ENCODE peak calls at places on chromosome 10, in seven cellular contexts. K is IMR-90, Q is mesenchymal stem cell, H is neuronal stem cell, P is H9, O is mesendoderm, L is trophoblast cell. V is an unnamed sample.

GRCh38 chr10:60171436-60172013 is 218.2 kb downstream of the ANK3 start:
- DNase-seq in K (peak), Q (no peak), H (no peak), P (no peak), O (no peak), L (peak), V (no peak)

GRCh38 chr10:22322663-22323160 is 1.8 kb downstream of the BMI1 start:
- DNase-seq in K (no peak), Q (no peak), H (no peak), P (no peak), O (no peak), L (no peak), V (no peak)

GRCh38 chr10:78899996-78900714 is 168.6 kb upstream of the ZMIZ1 start:
- DNase-seq in K (no peak), Q (no peak), H (no peak), P (no peak), O (no peak), L (no peak), V (no peak)

GRCh38 chr10:101011517-101012423 is 12.2 kb downstream of the LZTS2 start:
- DNase-seq in K (peak), Q (peak), H (no peak), P (peak), O (peak), L (no peak), V (peak)

GRCh38 chr10:58742141-58742540 is 229.5 kb downstream of the BICC1 start:
- DNase-seq in K (peak), Q (peak), H (no peak), P (no peak), O (no peak), L (no peak), V (no peak)

GRCh38 chr10:59805043-59805442 is 51.8 kb upstream of the MRLN start:
- DNase-seq in K (peak), Q (peak), H (peak), P (peak), O (peak), L (no peak), V (peak)

GRCh38 chr10:85048644-85049043 is 720.3 kb downstream of the CCSER2 start:
- DNase-seq in K (no peak), Q (no peak), H (no peak), P (no peak), O (no peak), L (no peak), V (no peak)

GRCh38 chr10:49632406-49633317 is 18.8 kb downstream of the CHAT start:
- DNase-seq in K (peak), Q (no peak), H (no peak), P (no peak), O (peak), L (no peak), V (no peak)

GRCh38 chr10:68897336-68897741 is 3.8 kb upstream of the DDX50 start:
- DNase-seq in K (peak), Q (peak), H (peak), P (peak), O (peak), L (peak), V (no peak)

GRCh38 chr10:22245567-22245966 is 27.8 kb upstream of the EBLN1 start:
- DNase-seq in K (no peak), Q (no peak), H (no peak), P (no peak), O (peak), L (no peak), V (no peak)

DNA sequence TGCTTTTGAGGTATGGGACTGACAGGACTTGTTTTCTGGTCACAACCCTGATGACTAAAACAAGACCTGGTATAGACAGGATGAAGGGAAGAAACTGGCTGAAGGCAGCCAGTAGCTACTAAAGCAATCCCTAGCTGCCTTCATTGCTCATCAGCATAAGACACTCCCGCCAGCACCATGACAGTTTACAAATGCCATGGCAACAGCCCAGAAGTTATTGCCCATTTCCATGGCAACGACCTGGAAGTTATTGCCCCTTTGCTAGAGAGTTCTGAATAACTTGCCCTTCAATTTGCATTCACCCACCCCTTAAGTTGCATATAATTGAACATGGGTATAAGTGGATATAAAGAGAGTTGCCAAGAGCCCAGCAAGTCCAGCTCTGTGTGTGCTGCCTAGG is 169.6 kb upstream of the FAM171A1 start:
- DNase-seq in K (no peak), Q (peak), H (no peak), P (peak), O (peak), L (no peak), V (no peak)
- H2AK5ac ChIP-seq in K (no peak), Q (no peak), H (no peak), P (no peak), O (no peak), L (no peak), V (no peak)

GRCh38 chr10:121282264-121282663 is 316.0 kb downstream of the FGFR2 start:
- DNase-seq in K (no peak), Q (no peak), H (no peak), P (no peak), O (no peak), L (no peak), V (no peak)
- H2AK5ac ChIP-seq in K (no peak), Q (no peak), H (no peak), P (no peak), O (no peak), L (no peak), V (no peak)

GRCh38 chr10:103395754-103396066 is 565 bp downstream of the ATP5MK start:
- DNase-seq in K (peak), Q (peak), H (peak), P (no peak), O (peak), L (no peak), V (no peak)
- H2AK5ac ChIP-seq in K (peak), Q (peak), H (no peak), P (no peak), O (no peak), L (peak), V (no peak)

DNA sequence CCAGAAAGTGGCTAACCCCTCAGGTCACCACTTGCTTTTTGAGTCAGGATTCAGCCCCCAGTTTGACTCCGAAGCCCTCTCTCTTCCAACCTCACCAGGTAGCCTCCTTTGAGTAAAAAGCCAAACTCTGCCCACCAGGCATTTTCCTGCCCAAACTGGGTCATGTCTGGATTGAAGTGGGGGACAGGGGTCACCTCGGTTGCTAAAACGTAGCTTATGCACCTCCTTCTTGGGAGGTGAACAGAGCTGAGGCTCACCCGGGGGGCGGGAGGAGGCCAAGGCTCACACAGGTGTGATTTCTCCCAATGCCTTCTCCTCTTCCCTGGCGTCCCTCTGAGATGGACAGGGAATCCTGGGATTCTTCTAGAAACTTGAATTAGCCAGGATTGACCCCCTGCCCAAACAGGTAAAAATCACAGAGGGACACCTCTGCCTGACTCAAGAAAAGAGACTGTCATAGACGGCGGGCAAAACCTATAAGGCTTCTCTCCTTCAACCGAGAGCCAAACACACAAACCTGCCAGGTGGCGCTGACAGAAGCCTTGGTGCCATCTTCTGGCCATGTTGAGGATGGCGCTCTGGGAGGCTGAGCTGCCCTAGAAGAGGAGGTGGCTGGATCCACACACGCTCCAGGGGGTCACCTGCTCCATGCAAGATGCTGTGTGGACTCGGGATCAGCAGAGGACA is 51.6 kb downstream of the PRLHR start:
- DNase-seq in K (peak), Q (peak), H (peak), P (peak), O (peak), L (peak), V (peak)
- H2AK5ac ChIP-seq in K (no peak), Q (no peak), H (peak), P (no peak), O (no peak), L (no peak), V (no peak)

DNA sequence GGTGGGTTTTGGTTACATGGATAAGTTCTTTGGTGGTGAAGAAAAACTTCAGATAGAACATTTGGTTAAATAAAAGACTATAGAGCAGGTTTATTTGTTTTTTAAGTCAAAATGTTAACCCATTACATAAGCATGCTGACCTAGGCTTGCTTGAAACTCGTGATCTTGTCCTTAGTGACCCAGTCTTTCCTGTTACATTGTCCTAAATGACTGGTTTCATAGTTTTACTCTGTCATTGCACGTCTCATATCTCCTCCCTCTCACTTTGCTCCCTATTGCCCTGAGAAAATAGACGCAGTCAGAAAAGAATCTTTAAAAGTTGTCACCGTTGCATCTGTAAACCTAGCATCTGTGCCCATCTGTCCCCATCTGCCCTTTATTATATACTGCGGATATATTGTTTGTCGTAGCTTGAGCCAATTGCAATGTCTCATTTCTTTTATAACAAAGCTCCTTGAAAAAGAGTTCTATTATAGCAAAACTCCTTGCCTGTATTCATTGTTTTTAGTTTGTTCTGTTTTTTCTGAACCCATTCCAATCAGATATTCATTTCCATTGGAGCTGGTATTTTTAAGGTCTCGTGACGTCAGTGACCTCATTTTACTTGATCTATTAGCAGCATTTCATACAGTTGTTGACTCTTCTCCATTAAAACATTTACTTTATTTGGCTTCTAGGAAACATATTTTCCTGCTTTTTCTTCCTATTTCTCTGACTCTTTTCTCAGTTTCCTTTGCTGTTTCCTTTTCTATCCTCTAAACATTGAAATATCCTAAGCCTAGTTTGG is 57.3 kb downstream of the HELLS start:
- DNase-seq in K (no peak), Q (no peak), H (no peak), P (no peak), O (no peak), L (no peak), V (no peak)
- H2AK5ac ChIP-seq in K (no peak), Q (no peak), H (no peak), P (no peak), O (no peak), L (no peak), V (no peak)

GRCh38 chr10:26556756-26557640 is 118.9 kb downstream of the APBB1IP start:
- DNase-seq in K (peak), Q (peak), H (peak), P (peak), O (peak), L (peak), V (no peak)

GRCh38 chr10:26550774-26551526 is 112.8 kb downstream of the APBB1IP start:
- DNase-seq in K (no peak), Q (no peak), H (no peak), P (peak), O (peak), L (no peak), V (peak)

GRCh38 chr10:26557641-26558014 is 119.5 kb downstream of the APBB1IP start:
- DNase-seq in K (no peak), Q (no peak), H (no peak), P (no peak), O (no peak), L (peak), V (no peak)

GRCh38 chr10:26555719-26556368 is 117.7 kb downstream of the APBB1IP start:
- DNase-seq in K (no peak), Q (no peak), H (no peak), P (no peak), O (no peak), L (peak), V (no peak)

DNA sequence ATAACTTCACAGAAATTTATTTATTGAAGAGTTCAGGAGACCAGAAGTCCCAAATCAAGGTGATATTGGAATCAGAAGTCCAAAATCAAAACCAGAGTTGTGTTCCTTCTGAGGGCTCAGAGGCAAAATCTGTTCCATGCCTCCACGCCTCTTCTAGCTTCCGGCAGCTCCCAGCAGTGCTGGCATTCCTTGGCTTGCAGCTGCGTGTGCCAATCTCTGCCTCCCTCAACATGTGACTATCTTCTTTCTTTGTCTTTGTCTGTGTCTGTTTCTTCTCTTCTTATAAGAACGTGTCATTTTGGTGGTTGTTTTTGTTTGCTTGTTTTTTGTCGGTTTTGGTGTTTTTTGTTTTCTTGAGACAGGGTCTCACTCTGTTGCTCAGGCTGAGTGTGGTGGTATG is 116.1 kb downstream of the APBB1IP start:
- DNase-seq in K (no peak), Q (no peak), H (no peak), P (no peak), O (no peak), L (no peak), V (no peak)
- H2AK5ac ChIP-seq in K (no peak), Q (no peak), H (no peak), P (no peak), O (no peak), L (no peak), V (no peak)

DNA sequence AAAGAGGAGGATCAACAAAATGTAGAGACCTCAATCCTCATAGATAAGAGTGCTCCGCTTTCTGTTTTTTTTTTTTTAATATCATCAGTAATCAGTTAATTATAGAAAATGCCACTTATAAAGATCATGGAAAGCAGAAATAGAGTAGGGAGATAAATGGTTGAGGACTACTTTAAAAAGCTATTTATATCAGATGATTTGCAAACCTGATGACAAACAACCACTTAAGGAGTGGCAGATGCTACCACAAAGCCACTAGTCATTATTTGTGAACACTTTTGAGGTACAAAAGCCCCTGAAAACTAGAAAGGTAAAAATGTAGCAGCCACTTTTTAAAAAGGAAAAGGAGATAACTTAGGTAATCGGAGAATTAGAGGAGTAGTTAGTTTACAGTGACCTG is 99.0 kb upstream of the CYP26C1 start:
- DNase-seq in K (no peak), Q (no peak), H (no peak), P (no peak), O (no peak), L (no peak), V (no peak)
- H2AK5ac ChIP-seq in K (no peak), Q (no peak), H (no peak), P (no peak), O (no peak), L (no peak), V (no peak)

GRCh38 chr10:7230956-7231355 is 179.9 kb downstream of the SFMBT2 start:
- DNase-seq in K (peak), Q (peak), H (no peak), P (no peak), O (no peak), L (peak), V (no peak)
- H2AK5ac ChIP-seq in K (no peak), Q (no peak), H (no peak), P (no peak), O (no peak), L (no peak), V (no peak)

V was measured in H1.